ENCODE peak calls at places on chromosomes 5 and 9, in five cellular contexts. D is mesenchymal stem cell, S is IMR-90, B is H1, O is trophoblast cell. Y is an unnamed sample.

GRCh38 chr9:126435626-126436025 is 109.0 kb downstream of the MVB12B start:
- DNase-seq in D (no peak), B (no peak), S (no peak), O (no peak), Y (no peak)

GRCh38 chr5:146813748-146814147 is 64.8 kb downstream of the PPP2R2B start:
- DNase-seq in B (peak; percentile 29), D (no peak), S (no peak), O (no peak), Y (no peak)

GRCh38 chr9:85040806-85041575 is 371.5 kb downstream of the NTRK2 start:
- DNase-seq in B (no peak), O (no peak), D (no peak), S (no peak), Y (no peak)

GRCh38 chr9:92294297-92294676 is 790 bp upstream of the IARS1 start:
- DNase-seq in O (peak; percentile 35), B (no peak), S (peak; percentile 16), D (peak; percentile 13), Y (no peak)

GRCh38 chr9:111691686-111692329 is 30.4 kb downstream of the GNG10 start:
- DNase-seq in D (peak; percentile 50), S (peak; percentile 48), B (no peak), O (peak; percentile 50), Y (peak; percentile 0)

GRCh38 chr9:759541-759940 is 82.0 kb upstream of the DMRT1 start:
- DNase-seq in B (peak; percentile 11), O (no peak), D (no peak), S (no peak), Y (no peak)

GRCh38 chr5:110087829-110088228 is 398.1 kb downstream of the MAN2A1 start:
- DNase-seq in D (peak; percentile 40), S (no peak), O (no peak), B (no peak), Y (no peak)

GRCh38 chr5:68554566-68555279 is 339.2 kb downstream of the PIK3R1 start:
- DNase-seq in B (no peak), S (peak; percentile 59), D (peak; percentile 49), O (peak; percentile 72), Y (no peak)

GRCh38 chr9:36772449-36773370 is 200.0 kb downstream of the MELK start:
- DNase-seq in O (peak; percentile 41), S (peak; percentile 36), D (peak; percentile 15), B (no peak), Y (no peak)

GRCh38 chr5:128349044-128349629 is 188.9 kb downstream of the FBN2 start:
- DNase-seq in S (peak; percentile 10), D (peak; percentile 14), O (no peak), B (no peak), Y (no peak)

GRCh38 chr9:131987232-131987631 is 92.4 kb downstream of the MED27 start:
- DNase-seq in S (no peak), B (no peak), D (no peak), O (no peak), Y (no peak)

GRCh38 chr9:114718801-114719221 is 36.8 kb upstream of the TEX48 start:
- DNase-seq in O (no peak), B (no peak), S (no peak), D (no peak), Y (no peak)

GRCh38 chr9:95444160-95444559 is 72.6 kb downstream of the PTCH1 start:
- DNase-seq in B (no peak), O (no peak), D (no peak), S (no peak), Y (no peak)

GRCh38 chr5:36728697-36729543 is 122.5 kb downstream of the SLC1A3 start:
- DNase-seq in S (peak; percentile 73), O (peak; percentile 92), D (peak; percentile 71), B (no peak), Y (peak; percentile 61)

GRCh38 chr5:88883059-88883565 is at the start of gene MEF2C:
- DNase-seq in S (peak; percentile 81), B (peak; percentile 62), D (peak; percentile 91), O (peak; percentile 54), Y (peak; percentile 63)

GRCh38 chr9:2723666-2724065 is 6.4 kb downstream of the KCNV2 start:
- DNase-seq in B (no peak), O (no peak), S (no peak), D (no peak), Y (no peak)

GRCh38 chr5:144205141-144205551 is 34.5 kb downstream of the KCTD16 start:
- DNase-seq in O (no peak), D (peak; percentile 49), S (peak; percentile 50), B (peak; percentile 76), Y (no peak)

GRCh38 chr5:168291961-168292782 is 727 bp downstream of the WWC1 start:
- DNase-seq in S (peak; percentile 43), B (peak; percentile 79), D (peak; percentile 25), O (peak; percentile 42), Y (no peak)

GRCh38 chr9:3224931-3225330 is 300.9 kb downstream of the RFX3 start:
- DNase-seq in S (no peak), D (no peak), B (no peak), O (no peak), Y (no peak)

GRCh38 chr9:123131258-123131657 is 97.8 kb downstream of the GPR21 start:
- DNase-seq in D (peak; percentile 55), S (peak; percentile 75), B (no peak), O (peak; percentile 46), Y (peak; percentile 17)

GRCh38 chr9:116152941-116153764 is 438 bp upstream of the PAPPA start:
- DNase-seq in D (peak; percentile 92), S (peak; percentile 85), O (peak; percentile 62), B (no peak), Y (peak; percentile 36)

GRCh38 chr5:135553688-135554462 is 18.1 kb upstream of the NEUROG1 start:
- DNase-seq in D (no peak), S (peak; percentile 7), O (peak; percentile 28), B (no peak), Y (no peak)

GRCh38 chr9:126854734-126855133 is 5.7 kb upstream of the ZBTB34 start:
- DNase-seq in D (no peak), O (peak; percentile 25), B (no peak), S (no peak), Y (no peak)

GRCh38 chr9:89080193-89080592 is 88.9 kb downstream of the S1PR3 start:
- DNase-seq in B (no peak), D (no peak), S (peak; percentile 23), O (no peak), Y (no peak)

GRCh38 chr9:116190997-116191396 is 37.4 kb downstream of the PAPPA start:
- DNase-seq in O (no peak), S (peak; percentile 92), D (peak; percentile 87), B (no peak), Y (no peak)

GRCh38 chr5:112419596-112420110 is 576 bp upstream of the EPB41L4A start:
- DNase-seq in O (peak; percentile 66), S (no peak), D (peak; percentile 34), B (peak; percentile 78), Y (peak; percentile 56)

GRCh38 chr9:112115955-112116354 is 59.1 kb downstream of the SUSD1 start:
- DNase-seq in O (peak; percentile 54), D (no peak), B (peak; percentile 33), S (no peak), Y (no peak)

GRCh38 chr9:37217141-37217540 is 96.8 kb downstream of the ZCCHC7 start:
- DNase-seq in B (no peak), D (no peak), O (no peak), S (no peak), Y (no peak)

DNA sequence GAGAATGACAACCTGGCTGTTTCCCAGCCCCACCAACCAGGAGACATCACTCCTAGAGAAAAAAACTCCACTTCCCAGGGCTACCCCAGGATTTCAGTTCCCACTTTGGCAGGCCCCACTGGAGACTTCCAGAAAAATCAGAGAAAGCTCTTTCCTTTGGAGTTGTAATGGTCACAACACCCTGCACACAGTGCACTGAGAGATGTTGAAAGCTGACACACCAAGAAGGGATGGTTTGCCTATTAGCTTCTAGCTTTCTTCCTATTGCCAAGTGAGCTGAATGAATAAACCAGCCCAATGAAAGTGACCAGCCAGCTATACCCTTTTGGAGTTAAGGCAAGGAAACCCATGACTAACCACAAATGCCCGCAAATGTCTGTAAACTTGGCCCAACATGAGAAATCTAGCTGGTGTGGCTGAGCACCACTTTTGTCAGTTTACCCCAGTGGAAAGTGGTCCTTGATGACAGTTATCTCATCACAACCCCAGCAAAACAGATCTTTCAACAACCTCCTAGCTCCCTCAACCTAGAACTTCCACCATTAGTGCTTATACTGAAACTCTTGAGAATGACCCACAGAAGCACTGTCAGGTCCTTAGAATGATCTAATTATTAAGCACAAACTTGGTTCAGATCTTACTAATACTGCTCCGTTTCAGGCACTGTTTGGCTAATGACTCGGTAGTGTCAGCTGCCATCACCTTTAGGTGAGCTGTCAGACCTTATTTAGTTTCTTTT is 11.3 kb downstream of the IRF1 start:
- DNase-seq in O (peak; percentile 41), D (no peak), S (no peak), B (no peak), Y (no peak)
- H3K14ac ChIP-seq in O (no peak overlapping the region), D (no peak overlapping the region), S (no peak overlapping the region), B (no peak overlapping the region), Y (no peak overlapping the region)

GRCh38 chr5:139474815-139475791 is 4.3 kb downstream of the SMIM33 start:
- DNase-seq in B (no peak), D (peak; percentile 68), S (peak; percentile 87), O (no peak), Y (no peak)

GRCh38 chr5:139473105-139473504 is 2.3 kb downstream of the SMIM33 start:
- DNase-seq in O (no peak), S (no peak), D (no peak), B (peak; percentile 64), Y (peak; percentile 57)

GRCh38 chr5:139475865-139476651 is 5.3 kb downstream of the SMIM33 start:
- DNase-seq in D (no peak), S (no peak), O (no peak), B (no peak), Y (no peak)

GRCh38 chr5:139472410-139473030 is 1.7 kb downstream of the SMIM33 start:
- DNase-seq in S (no peak), D (no peak), O (no peak), B (no peak), Y (no peak)

DNA sequence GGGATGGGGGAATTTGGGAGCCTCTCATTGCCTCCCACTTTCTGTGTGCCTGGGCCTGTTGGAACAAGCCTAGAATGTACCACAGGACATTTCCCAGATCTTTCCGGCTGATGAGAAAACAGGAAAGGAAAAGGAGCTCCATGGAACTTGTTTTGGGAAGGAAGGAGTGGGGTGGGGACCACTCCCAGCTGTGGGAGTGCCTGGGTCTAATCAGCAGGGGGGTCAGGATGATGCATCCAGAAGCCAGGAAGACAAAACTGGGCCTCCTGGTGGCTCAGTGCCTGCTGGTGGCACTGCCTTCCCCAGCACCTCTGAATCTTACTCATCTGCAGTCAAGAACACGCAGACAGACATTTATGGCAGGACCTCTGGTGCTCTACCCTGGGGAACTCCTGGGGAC is 2.8 kb downstream of the SMIM33 start:
- DNase-seq in B (no peak), D (no peak), S (no peak), O (no peak), Y (no peak)
- H2AK5ac ChIP-seq in B (peak overlapping the region; percentile 28), D (no peak overlapping the region), S (no peak overlapping the region), O (no peak overlapping the region), Y (peak overlapping the region; percentile 57)

GRCh38 chr5:10527281-10527950 is 36.5 kb upstream of the ANKRD33B start:
- DNase-seq in B (no peak), S (peak; percentile 23), O (no peak), D (no peak), Y (no peak)
- H3K4me3 ChIP-seq in B (no peak overlapping the region), S (no peak overlapping the region), O (no peak overlapping the region), D (peak overlapping the region; percentile 68), Y (no peak overlapping the region)

DNA sequence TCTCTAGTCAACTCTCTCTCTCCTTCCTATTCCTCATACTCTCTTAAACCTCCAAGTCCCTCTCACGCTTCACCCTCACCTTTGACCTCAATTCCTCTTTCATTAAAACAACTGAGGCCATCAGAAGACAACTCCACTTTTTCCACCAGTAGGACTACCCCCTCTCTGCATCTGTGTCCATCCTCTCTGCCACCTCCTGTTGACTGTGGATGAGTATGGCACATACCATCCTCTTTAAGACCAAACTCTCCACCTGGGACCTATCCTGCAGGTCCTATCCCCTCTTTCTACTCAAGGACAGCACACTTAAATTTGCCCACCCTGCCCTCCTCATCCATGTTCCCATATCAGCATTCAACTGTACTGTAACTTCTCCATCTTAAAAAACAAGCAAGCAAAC is 89.2 kb downstream of the FOXD1 start:
- DNase-seq in S (no peak), O (no peak), B (no peak), D (no peak), Y (no peak)
- H3K14ac ChIP-seq in S (no peak overlapping the region), O (no peak overlapping the region), B (no peak overlapping the region), D (no peak overlapping the region), Y (no peak overlapping the region)